ENCODE peak calls at places on chromosomes 7 and 10, in six cellular contexts. O is mesenchymal stem cell, A is trophoblast cell, C is IMR-90, H is H9, B is H1. D is an unnamed sample.

GRCh38 chr7:50653116-50653854 is 88.1 kb upstream of the DDC start:
- DNase-seq in O (peak; percentile 72), A (no peak), C (no peak), H (no peak), B (peak; percentile 40), D (no peak)

GRCh38 chr7:50349963-50350944 is 45.7 kb downstream of the IKZF1 start:
- DNase-seq in O (no peak), A (no peak), C (no peak), H (no peak), B (no peak), D (no peak)

GRCh38 chr10:114095676-114096331 is 52.1 kb downstream of the ADRB1 start:
- DNase-seq in O (no peak), A (no peak), C (no peak), H (no peak), B (no peak), D (no peak)

GRCh38 chr7:102169651-102170416 is 116.8 kb upstream of the SH2B2 start:
- DNase-seq in O (peak; percentile 68), A (no peak), C (peak; percentile 37), H (no peak), B (no peak), D (no peak)

GRCh38 chr10:61919646-61920215 is 18.2 kb downstream of the ARID5B start:
- DNase-seq in O (no peak), A (peak; percentile 60), C (peak; percentile 81), H (no peak), B (no peak), D (no peak)

GRCh38 chr10:80405636-80406035 is 2.7 kb upstream of the PRXL2A start:
- DNase-seq in O (peak; percentile 66), A (no peak), C (peak; percentile 16), H (no peak), B (no peak), D (no peak)

GRCh38 chr7:127844707-127845331 is 186.4 kb downstream of the LRRC4 start:
- DNase-seq in O (no peak), A (no peak), C (peak; percentile 61), H (no peak), B (no peak), D (no peak)

GRCh38 chr7:73717991-73718405 is 1.5 kb downstream of the STX1A start:
- DNase-seq in O (peak; percentile 95), A (peak; percentile 70), C (peak; percentile 93), H (no peak), B (no peak), D (no peak)

GRCh38 chr10:108673756-108674155 is 1249.6 kb downstream of the XPNPEP1 start:
- DNase-seq in O (no peak), A (no peak), C (no peak), H (no peak), B (no peak), D (no peak)

GRCh38 chr10:78972160-78972946 is 96.4 kb upstream of the ZMIZ1 start:
- DNase-seq in O (peak; percentile 98), A (peak; percentile 75), C (peak; percentile 83), H (peak; percentile 39), B (no peak), D (peak; percentile 38)

GRCh38 chr10:78973901-78974408 is 94.8 kb upstream of the ZMIZ1 start:
- DNase-seq in O (no peak), A (peak; percentile 58), C (peak; percentile 56), H (peak; percentile 88), B (peak; percentile 88), D (peak; percentile 76)

GRCh38 chr10:78971094-78971682 is 97.6 kb upstream of the ZMIZ1 start:
- DNase-seq in O (no peak), A (peak; percentile 13), C (no peak), H (no peak), B (no peak), D (no peak)

GRCh38 chr10:78974409-78975317 is 94.1 kb upstream of the ZMIZ1 start:
- DNase-seq in O (peak; percentile 99), A (peak; percentile 74), C (peak; percentile 94), H (peak; percentile 82), B (peak; percentile 70), D (peak; percentile 41)

DNA sequence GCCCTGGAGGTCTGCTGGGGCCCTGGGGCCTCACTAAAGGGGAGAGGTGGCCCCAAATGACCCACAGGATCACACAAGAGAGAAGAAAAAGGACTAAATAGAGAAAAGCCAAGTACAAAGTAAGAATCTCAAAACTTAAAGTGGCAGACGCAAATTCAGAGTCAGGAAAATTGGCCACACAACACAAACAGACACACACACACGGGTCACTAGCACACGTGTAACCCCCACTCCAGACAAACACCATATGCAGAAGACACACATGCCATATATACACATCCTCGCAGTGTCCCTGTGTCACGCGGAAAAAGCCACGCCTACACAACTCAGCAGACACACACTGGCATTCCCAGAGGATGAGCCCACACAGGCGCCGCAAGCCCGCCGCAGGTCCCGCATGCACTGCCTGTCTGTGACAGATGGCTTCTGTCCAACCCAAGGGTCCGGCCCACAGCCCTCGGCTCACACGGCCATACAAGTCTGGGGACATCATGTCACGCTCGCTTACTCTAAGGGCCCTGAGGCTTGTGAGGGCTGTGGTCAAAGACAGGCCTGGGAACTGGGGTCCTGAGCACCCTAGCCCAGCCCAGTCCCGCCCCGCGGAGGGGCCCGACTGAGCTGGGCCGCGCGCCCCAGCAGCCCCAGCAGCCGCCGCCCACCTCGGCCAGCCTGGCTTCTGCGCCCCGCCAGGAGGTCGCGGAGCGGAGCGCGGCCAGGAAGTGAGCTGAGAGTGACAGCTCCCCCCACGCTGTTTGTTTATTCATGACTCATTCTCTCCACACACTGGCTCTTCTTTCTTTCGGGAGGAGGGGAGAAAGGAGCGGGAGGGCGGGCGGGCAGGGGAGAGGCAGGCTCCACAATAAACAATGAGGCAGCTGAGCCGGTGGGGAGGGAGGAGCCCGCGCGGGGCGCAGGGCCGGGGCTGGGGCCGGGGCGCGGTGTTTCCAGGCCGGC is 95.5 kb upstream of the ZMIZ1 start:
- DNase-seq in O (peak; percentile 99), A (peak; percentile 96), C (peak; percentile 95), H (peak; percentile 87), B (peak; percentile 72), D (peak; percentile 90)
- H2BK120ac ChIP-seq in O (peak overlapping the region; percentile 99), A (peak overlapping the region; percentile 71), C (peak overlapping the region; percentile 98), H (no peak overlapping the region), B (peak overlapping the region; percentile 44), D (no peak overlapping the region)

GRCh38 chr7:116576350-116577319 is 51.8 kb downstream of the CAV1 start:
- DNase-seq in O (peak; percentile 92), A (no peak), C (peak; percentile 98), H (no peak), B (no peak), D (no peak)
- H3K4me1 ChIP-seq in O (peaks cover 5% of the 10 kb centered on the region), A (peaks cover 3% of the 10 kb centered on the region), C (peaks cover 12% of the 10 kb centered on the region), H (no peaks in the 10 kb centered on the region), B (no peaks in the 10 kb centered on the region), D (no peaks in the 10 kb centered on the region)

GRCh38 chr7:15213093-15213492 is 310.5 kb upstream of the DGKB start:
- DNase-seq in O (no peak), A (no peak), C (no peak), H (no peak), B (no peak), D (no peak)
- H4K91ac ChIP-seq in O (no peak overlapping the region), A (no peak overlapping the region), C (no peak overlapping the region), H (no peak overlapping the region), B (no peak overlapping the region), D (no peak overlapping the region)

DNA sequence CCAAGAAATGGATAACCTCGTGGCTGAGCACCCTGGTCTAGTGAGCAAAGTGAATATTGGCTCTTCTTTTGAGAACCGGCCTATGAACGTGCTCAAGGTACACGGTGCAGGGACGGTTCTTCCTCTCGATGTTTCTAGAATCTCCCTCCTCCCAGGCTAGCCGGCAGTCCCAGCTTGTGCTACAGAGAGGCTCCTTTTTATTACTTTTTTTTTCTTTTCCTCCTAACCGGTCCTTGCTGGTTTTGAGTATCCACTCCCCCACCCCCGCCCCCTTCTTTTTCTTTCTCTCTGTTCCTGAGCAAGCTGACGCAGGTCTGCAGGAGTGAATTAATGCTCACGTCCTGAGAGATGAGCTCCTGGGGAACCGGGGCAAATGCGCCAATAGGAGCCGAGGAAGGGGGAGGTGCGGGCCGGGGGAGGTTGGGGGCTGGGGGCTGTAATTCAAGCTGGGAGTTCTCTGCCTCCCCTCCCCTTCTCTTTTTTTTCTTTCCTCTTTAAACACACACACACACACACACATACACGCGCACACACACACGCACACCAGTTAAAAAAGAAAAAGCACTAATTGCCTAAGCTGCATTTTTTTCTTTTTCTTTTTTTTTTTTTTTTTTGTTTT is 6.5 kb downstream of the CPA2 start:
- DNase-seq in O (peak; percentile 88), A (peak; percentile 6), C (peak; percentile 48), H (peak; percentile 93), B (peak; percentile 67), D (peak; percentile 95)
- H2BK120ac ChIP-seq in O (peak overlapping the region; percentile 84), A (peak overlapping the region; percentile 96), C (peak overlapping the region; percentile 61), H (peak overlapping the region; percentile 87), B (peak overlapping the region; percentile 1), D (peak overlapping the region; percentile 88)